ENCODE peak calls at places on chromosomes 6 and 20, in five cellular contexts. R is body of pancreas, S is NB4, Z is IMR-90, O is GM12892. Q is an unnamed sample.

GRCh38 chr6:111172563-111172962 is 85.3 kb downstream of the SLC16A10 start:
- DNase-seq in R (no peak), S (no peak), Z (no peak), O (no peak), Q (no peak)

GRCh38 chr6:117706504-117706903 is 31.2 kb downstream of the NUS1 start:
- DNase-seq in R (no peak), S (no peak), Z (no peak), O (no peak), Q (peak)

GRCh38 chr20:54228841-54229240 is 21.0 kb downstream of the PFDN4 start:
- DNase-seq in R (no peak), S (no peak), Z (peak), O (no peak), Q (no peak)

GRCh38 chr6:137134483-137134882 is 39.0 kb downstream of the IL22RA2 start:
- DNase-seq in R (no peak), S (no peak), Z (no peak), O (no peak), Q (no peak)

GRCh38 chr6:88380618-88381288 is 214.6 kb upstream of the CNR1 start:
- DNase-seq in R (no peak), S (no peak), Z (no peak), O (no peak), Q (no peak)

GRCh38 chr6:52834481-52834880 is 6.1 kb downstream of the GSTA5 start:
- DNase-seq in R (no peak), S (no peak), Z (peak), O (no peak), Q (no peak)

GRCh38 chr6:47413752-47414516 is 63.7 kb upstream of the CD2AP start:
- DNase-seq in R (peak), S (peak), Z (peak), O (no peak), Q (peak)

GRCh38 chr6:32397252-32397920 is 9.6 kb downstream of the BTNL2 start:
- DNase-seq in R (no peak), S (no peak), Z (no peak), O (no peak), Q (no peak)

GRCh38 chr20:50478162-50479036 is 31.8 kb upstream of the PTPN1 start:
- DNase-seq in R (peak), S (peak), Z (peak), O (peak), Q (peak)

GRCh38 chr6:145532361-145532760 is 203.0 kb downstream of the EPM2A start:
- DNase-seq in R (no peak), S (no peak), Z (no peak), O (no peak), Q (no peak)

GRCh38 chr6:148548065-148548748 is 198.6 kb upstream of the UST start:
- DNase-seq in R (no peak), S (no peak), Z (peak), O (no peak), Q (no peak)

GRCh38 chr6:130908188-130908587 is 81.0 kb downstream of the SMLR1 start:
- DNase-seq in R (no peak), S (no peak), Z (no peak), O (no peak), Q (no peak)

GRCh38 chr6:2989332-2990178 is 10.1 kb upstream of the NQO2 start:
- DNase-seq in R (peak), S (peak), Z (peak), O (peak), Q (peak)
- TF ChIP-seq POLR2A in R (no peak), S (peak), Z (peak), O (peak), Q (peak)

GRCh38 chr20:58388882-58389323 is at the start of gene VAPB:
- DNase-seq in R (peak), S (peak), Z (peak), O (peak), Q (peak)
- TF ChIP-seq POLR2A in R (peak), S (no peak), Z (no peak), O (peak), Q (no peak)

GRCh38 chr6:106324726-106325335 is 729 bp downstream of the ATG5 start:
- DNase-seq in R (no peak), S (peak), Z (peak), O (no peak), Q (peak)

GRCh38 chr6:106321940-106322339 is 3.6 kb downstream of the ATG5 start:
- DNase-seq in R (no peak), S (no peak), Z (no peak), O (no peak), Q (no peak)

DNA sequence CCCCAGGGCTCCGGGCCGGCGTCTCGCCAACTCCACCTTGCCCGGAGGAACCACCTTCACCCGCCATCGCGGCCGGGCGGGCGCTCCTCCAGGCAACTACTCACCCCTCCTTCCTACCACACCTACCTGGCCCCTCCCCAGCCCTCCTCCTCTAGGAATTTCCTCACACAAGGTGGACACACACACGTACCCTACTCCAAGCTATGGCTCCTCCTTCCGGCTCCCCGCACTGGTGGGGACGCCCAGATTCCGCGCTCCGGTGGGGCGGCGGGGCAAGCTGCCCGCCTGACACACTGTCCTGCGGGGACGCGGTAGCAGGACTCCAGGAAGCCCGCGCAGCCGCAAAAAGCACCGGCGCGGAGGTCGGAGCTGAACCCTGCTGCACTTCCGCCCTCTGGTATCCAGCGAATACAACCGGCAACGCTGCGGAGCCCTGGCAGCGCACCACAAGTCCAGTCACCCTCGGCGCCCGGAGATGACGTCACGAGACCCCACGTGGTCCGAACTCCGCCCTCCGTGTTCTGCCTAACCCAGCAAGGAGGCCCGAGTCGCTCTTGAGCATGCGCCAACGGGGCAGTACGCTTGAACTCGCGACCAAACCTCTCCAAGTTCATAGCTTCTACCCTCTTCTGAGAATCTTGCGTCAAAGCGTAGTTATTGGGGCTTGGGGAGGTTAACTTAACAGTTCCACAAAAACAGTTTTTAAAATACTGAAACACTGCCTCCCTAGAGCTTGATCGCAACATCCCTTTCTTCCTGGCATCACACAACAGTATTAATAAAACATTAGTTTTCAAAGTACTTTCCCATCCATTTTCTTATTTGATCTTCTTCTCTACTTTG is at the start of gene ATG5:
- DNase-seq in R (peak), S (peak), Z (peak), O (peak), Q (peak)
- TF ChIP-seq POLR2A in R (peak), S (peak), Z (peak), O (peak), Q (peak)

GRCh38 chr6:36609582-36609981 is 15.4 kb downstream of the SRSF3 start:
- DNase-seq in R (no peak), S (no peak), Z (no peak), O (no peak), Q (no peak)
- TF ChIP-seq POLR2A in R (no peak), S (no peak), Z (no peak), O (peak), Q (peak)

GRCh38 chr6:22891930-22892329 is 322.6 kb downstream of the HDGFL1 start:
- DNase-seq in R (no peak), S (no peak), Z (no peak), O (no peak), Q (no peak)

GRCh38 chr6:22886881-22887581 is 317.7 kb downstream of the HDGFL1 start:
- DNase-seq in R (no peak), S (no peak), Z (peak), O (no peak), Q (no peak)

GRCh38 chr6:22896716-22897115 is 327.4 kb downstream of the HDGFL1 start:
- DNase-seq in R (no peak), S (no peak), Z (no peak), O (no peak), Q (no peak)

GRCh38 chr6:22888147-22888831 is 318.9 kb downstream of the HDGFL1 start:
- DNase-seq in R (no peak), S (no peak), Z (no peak), O (no peak), Q (no peak)

DNA sequence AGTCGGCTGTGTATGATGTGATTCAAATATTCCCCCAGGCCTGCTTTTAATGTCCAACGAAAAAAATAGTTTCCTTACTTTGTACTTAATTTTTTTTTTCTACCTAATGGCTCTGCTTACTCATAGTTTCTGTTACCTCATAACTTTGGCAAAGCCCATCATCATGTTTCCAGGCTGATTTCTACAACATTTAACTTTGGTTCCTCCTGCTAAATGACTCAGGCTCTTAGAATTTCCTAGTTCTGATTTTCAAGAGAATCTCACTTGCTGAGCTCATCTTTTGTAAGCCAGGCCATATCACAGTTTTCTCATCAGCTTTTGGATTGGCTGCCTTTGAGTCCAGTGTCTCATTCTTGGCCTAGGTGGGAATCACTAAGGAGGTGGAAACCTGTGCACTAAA is 323.1 kb downstream of the HDGFL1 start:
- DNase-seq in R (no peak), S (no peak), Z (peak), O (no peak), Q (no peak)
- TF ChIP-seq POLR2A in R (no peak), S (no peak), Z (no peak), O (no peak), Q (no peak)

GRCh38 chr6:156873654-156874380 is 96.6 kb downstream of the ARID1B start:
- DNase-seq in R (no peak), S (no peak), Z (no peak), O (no peak), Q (no peak)
- TF ChIP-seq POLR2A in R (no peak), S (no peak), Z (no peak), O (no peak), Q (no peak)

GRCh38 chr20:23298926-23299672 is 51.5 kb upstream of the NXT1 start:
- DNase-seq in R (no peak), S (peak), Z (no peak), O (no peak), Q (no peak)

GRCh38 chr20:23299673-23300050 is 50.9 kb upstream of the NXT1 start:
- DNase-seq in R (no peak), S (no peak), Z (no peak), O (no peak), Q (no peak)

GRCh38 chr20:23295934-23296333 is 54.7 kb upstream of the NXT1 start:
- DNase-seq in R (no peak), S (no peak), Z (no peak), O (no peak), Q (no peak)

GRCh38 chr20:23296841-23297701 is 53.5 kb upstream of the NXT1 start:
- DNase-seq in R (no peak), S (no peak), Z (no peak), O (no peak), Q (no peak)

DNA sequence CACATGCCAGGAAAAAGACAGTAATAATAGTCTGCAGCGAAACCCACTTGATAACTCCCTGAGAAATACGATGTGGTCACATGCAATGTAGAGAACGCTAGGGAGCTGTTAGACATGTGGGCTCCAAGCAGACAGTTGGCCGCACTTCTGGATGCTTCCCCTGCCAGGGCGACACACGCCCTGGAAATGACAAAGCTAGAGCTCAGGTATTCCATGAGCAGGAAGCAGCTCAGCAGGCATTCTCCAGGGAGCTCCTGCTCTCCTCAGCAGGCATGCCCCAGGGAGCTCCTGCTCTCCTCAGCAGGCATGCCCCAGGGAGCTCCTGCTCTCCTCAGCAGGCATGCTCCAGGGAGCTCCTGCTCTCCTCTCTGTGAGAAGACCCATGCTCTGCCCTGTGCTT is 52.4 kb upstream of the NXT1 start:
- DNase-seq in R (no peak), S (no peak), Z (no peak), O (no peak), Q (no peak)
- TF ChIP-seq POLR2A in R (no peak), S (no peak), Z (no peak), O (no peak), Q (no peak)

GRCh38 chr20:32052792-32053362 is 835 bp downstream of the HCK start:
- DNase-seq in R (no peak), S (peak), Z (no peak), O (peak), Q (no peak)

GRCh38 chr20:32050851-32051556 is 1.0 kb upstream of the HCK start:
- DNase-seq in R (no peak), S (peak), Z (no peak), O (no peak), Q (no peak)

GRCh38 chr20:32053648-32054047 is 1.6 kb downstream of the HCK start:
- DNase-seq in R (no peak), S (no peak), Z (no peak), O (no peak), Q (no peak)

GRCh38 chr20:32051720-32052089 is 337 bp upstream of the HCK start:
- DNase-seq in R (no peak), S (no peak), Z (no peak), O (no peak), Q (no peak)

DNA sequence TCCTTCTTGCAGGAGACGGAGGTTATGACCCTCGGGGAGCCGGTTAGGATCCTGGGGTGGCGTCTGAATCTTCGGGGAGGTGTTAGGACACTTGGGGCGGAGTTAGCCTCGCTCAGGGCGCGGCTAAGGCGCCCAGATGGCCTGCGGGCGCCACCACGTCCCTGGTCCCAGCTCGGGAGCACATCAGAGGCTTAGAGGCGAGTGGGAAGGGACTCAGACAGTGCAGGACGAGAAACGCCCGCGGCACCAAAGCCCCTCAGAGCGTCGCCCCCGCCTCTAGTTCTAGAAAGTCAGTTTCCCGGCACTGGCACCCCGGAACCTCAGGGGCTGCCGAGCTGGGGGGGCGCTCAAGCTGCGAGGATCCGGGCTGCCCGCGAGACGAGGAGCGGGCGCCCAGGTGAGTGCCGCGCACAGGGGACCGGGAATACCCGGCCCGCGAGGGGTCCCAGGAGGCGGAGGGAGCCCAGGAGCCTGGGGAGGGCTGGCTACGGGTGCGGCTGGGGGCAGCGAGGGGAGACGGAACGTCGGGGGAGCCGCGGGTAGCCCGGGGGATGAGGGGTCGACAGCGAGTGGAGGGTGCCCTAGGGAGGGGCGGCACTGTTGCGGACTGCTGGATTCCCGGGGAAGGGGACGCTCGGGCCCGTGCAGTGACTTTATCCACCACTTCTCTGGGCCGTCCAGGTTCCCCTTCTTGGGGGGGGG is at the start of gene HCK:
- DNase-seq in R (no peak), S (peak), Z (no peak), O (peak), Q (no peak)
- TF ChIP-seq POLR2A in R (no peak), S (no peak), Z (no peak), O (peak), Q (no peak)

Q was measured in erythroblast.